ENCODE peak calls at places on chromosomes 11 and 22, in seven cellular contexts. C is HCT116, L is K562, M is SK-N-SH, W is HepG2, A is H1, H is GM12878. U is an unnamed sample.

GRCh38 chr11:75203138-75203537 is 37.4 kb upstream of the TPBGL start:
- DNase-seq in C (no peak), L (no peak), M (no peak), W (no peak), A (no peak), H (no peak), U (no peak)

GRCh38 chr11:22491826-22492225 is 133.8 kb downstream of the FANCF start:
- DNase-seq in C (no peak), L (no peak), M (peak), W (no peak), A (no peak), H (no peak), U (no peak)

GRCh38 chr22:37314315-37315046 is 32.2 kb downstream of the CYTH4 start:
- DNase-seq in C (no peak), L (no peak), M (no peak), W (no peak), A (no peak), H (no peak), U (no peak)

GRCh38 chr11:8963569-8964323 is 496 bp downstream of the TMEM9B start:
- DNase-seq in C (peak), L (peak), M (peak), W (peak), A (peak), H (peak), U (peak)

GRCh38 chr22:28129319-28129962 is 210.4 kb upstream of the PITPNB start:
- DNase-seq in C (no peak), L (no peak), M (no peak), W (no peak), A (no peak), H (no peak), U (peak)

GRCh38 chr11:46857666-46858065 is 11.6 kb upstream of the CKAP5 start:
- DNase-seq in C (no peak), L (no peak), M (no peak), W (no peak), A (no peak), H (no peak), U (no peak)

GRCh38 chr11:69097263-69097662 is 48.5 kb downstream of the TPCN2 start:
- DNase-seq in C (no peak), L (no peak), M (no peak), W (no peak), A (no peak), H (no peak), U (no peak)

GRCh38 chr22:20465759-20466077 is 28.1 kb upstream of the SCARF2 start:
- DNase-seq in C (no peak), L (no peak), M (no peak), W (no peak), A (no peak), H (no peak), U (no peak)

GRCh38 chr11:1221848-1222311 is 986 bp upstream of the MUC5B start:
- DNase-seq in C (no peak), L (no peak), M (peak), W (no peak), A (peak), H (no peak), U (no peak)

GRCh38 chr11:96167787-96168186 is 175.2 kb downstream of the MAML2 start:
- DNase-seq in C (no peak), L (no peak), M (no peak), W (no peak), A (no peak), H (no peak), U (no peak)

GRCh38 chr22:41021655-41022454 is 70.5 kb upstream of the EP300 start:
- DNase-seq in C (peak), L (peak), M (peak), W (peak), A (peak), H (no peak), U (no peak)

GRCh38 chr22:46803031-46803880 is 40.8 kb downstream of the TBC1D22A start:
- DNase-seq in C (peak), L (peak), M (peak), W (peak), A (peak), H (no peak), U (no peak)

GRCh38 chr22:26585104-26585790 is 4.7 kb downstream of the TPST2 start:
- DNase-seq in C (no peak), L (no peak), M (peak), W (no peak), A (no peak), H (no peak), U (no peak)

DNA sequence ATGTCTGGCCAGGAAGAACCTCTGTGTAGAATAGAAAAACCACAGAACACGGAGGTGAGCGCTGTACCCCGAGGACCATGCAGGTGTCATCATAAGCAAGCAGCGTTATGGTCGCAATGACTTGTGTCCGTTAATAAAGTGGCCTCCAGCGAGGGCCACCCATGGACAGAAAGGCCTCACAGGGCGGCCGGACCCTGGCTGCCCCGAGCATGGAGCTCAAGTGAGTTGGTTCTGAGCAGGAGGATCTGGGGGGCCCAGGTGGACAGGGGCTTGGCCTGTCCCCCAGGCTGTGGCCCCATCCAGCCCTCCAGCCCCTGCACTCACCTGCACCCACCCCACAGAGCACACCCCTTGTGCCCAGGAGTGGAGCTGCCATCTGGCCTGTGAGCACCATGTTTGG is 133.8 kb downstream of the BRD1 start:
- DNase-seq in C (no peak), L (no peak), M (no peak), W (no peak), A (peak), H (no peak), U (no peak)
- H3K4me3 ChIP-seq in C (no peak), L (no peak), M (no peak), W (no peak), A (no peak), H (no peak), U (no peak)

GRCh38 chr11:78752528-78752927 is 177.9 kb upstream of the NARS2 start:
- DNase-seq in C (no peak), L (no peak), M (no peak), W (no peak), A (no peak), H (no peak), U (no peak)
- TF ChIP-seq YY1 in C (no peak), L (no peak), M (no peak), W (no peak), A (no peak), H (no peak), U (no peak)

DNA sequence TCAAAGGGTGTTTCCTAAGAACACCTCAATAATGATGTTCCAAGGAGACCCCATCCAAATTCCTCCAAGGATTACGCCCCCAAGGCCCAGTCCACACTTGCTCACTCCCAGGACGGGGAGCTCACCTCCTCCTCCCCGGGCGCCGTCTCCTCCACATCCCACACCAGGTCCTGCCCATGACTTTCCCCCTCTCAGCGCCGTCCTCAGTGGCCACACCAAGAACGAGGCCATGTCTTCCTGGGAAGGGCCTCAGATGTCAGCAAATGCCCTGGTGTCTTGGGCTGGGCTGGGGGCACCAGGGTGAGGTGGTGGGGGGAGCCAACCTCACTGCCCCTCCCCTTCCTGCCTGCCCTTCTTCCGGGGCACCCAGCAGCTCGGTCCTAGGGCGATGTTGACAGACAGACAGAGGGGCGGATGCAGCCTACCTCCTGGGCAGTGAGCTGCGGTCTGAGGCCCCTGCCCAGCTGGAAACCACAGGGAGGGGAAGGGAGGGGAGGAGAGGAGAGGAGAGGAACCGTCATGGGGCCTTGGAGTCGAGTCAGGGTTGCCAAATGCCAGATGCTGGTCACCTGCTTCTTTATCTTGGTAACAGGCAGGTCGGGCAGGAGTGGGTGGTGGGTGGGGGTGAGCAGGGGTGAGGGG is at the start of the genes C11orf21 and TSPAN32:
- DNase-seq in C (no peak), L (peak), M (no peak), W (peak), A (no peak), H (no peak), U (no peak)
- H3K4me3 ChIP-seq in C (no peak), L (peak), M (no peak), W (peak), A (no peak), H (no peak), U (no peak)

DNA sequence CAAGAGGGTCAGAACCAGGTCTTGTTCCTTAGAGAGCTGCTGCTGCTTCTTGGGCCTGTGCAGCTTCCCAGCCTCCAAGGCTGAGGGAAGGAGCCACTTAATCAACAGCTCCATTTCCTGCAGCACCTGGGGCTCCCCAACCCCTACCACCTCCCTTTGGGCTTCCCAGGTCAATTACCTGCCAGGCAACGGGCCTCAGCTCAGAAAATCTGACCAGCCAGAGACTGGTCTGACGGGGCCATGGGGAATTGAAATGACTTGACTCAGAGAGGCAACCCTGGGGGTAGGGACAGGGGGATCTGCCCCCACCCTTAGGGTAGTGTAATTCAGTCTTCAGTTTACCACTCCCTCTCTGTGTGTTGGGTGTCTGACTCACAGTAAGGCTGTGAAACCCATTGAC is 4.7 kb upstream of the MAJIN start:
- DNase-seq in C (no peak), L (no peak), M (no peak), W (no peak), A (no peak), H (no peak), U (no peak)
- TF ChIP-seq YY1 in C (no peak), L (no peak), M (no peak), W (no peak), A (no peak), H (no peak), U (no peak)

GRCh38 chr11:19419021-19419750 is 178.4 kb upstream of the E2F8 start:
- DNase-seq in C (no peak), L (no peak), M (no peak), W (no peak), A (peak), H (no peak), U (no peak)
- H3K4me3 ChIP-seq in C (no peak), L (no peak), M (no peak), W (no peak), A (no peak), H (no peak), U (no peak)

GRCh38 chr11:64726211-64726641 is 3.2 kb upstream of the NRXN2 start:
- DNase-seq in C (no peak), L (no peak), M (no peak), W (no peak), A (no peak), H (no peak), U (no peak)

GRCh38 chr11:64725601-64726139 is 2.7 kb upstream of the NRXN2 start:
- DNase-seq in C (no peak), L (no peak), M (no peak), W (no peak), A (no peak), H (no peak), U (no peak)

GRCh38 chr11:64728757-64729365 is 5.9 kb upstream of the NRXN2 start:
- DNase-seq in C (no peak), L (no peak), M (no peak), W (no peak), A (no peak), H (no peak), U (no peak)

GRCh38 chr11:64727131-64727530 is 4.1 kb upstream of the NRXN2 start:
- DNase-seq in C (no peak), L (no peak), M (no peak), W (no peak), A (no peak), H (no peak), U (no peak)

GRCh38 chr11:64729851-64730382 is 6.9 kb upstream of the NRXN2 start:
- DNase-seq in C (no peak), L (peak), M (peak), W (no peak), A (peak), H (no peak), U (no peak)
- TF ChIP-seq YY1 in C (no peak), L (no peak), M (no peak), W (no peak), A (no peak), H (no peak), U (no peak)

U was measured in NT2/D1.